ENCODE peak calls at places on chromosomes 12 and 14, in four cellular contexts. V, B, T and L are unnamed samples.
A peak's percentile ranks its signal among the peaks of the same experiment; 100 is the strongest.

GRCh38 chr14:79701371-79701770 is 509.9 kb downstream of the DIO2 start:
- DNase-seq in V (no peak), B (no peak), T (no peak), L (no peak)

GRCh38 chr14:69069020-69069421 is 83.9 kb downstream of the DCAF5 start:
- DNase-seq in V (no peak), B (no peak), T (peak; percentile 56), L (no peak)

GRCh38 chr12:46585854-46586621 is 213.5 kb upstream of the SLC38A2 start:
- DNase-seq in V (peak; percentile 66), B (no peak), T (peak; percentile 73), L (no peak)

GRCh38 chr12:19620222-19620621 is 180.9 kb downstream of the AEBP2 start:
- DNase-seq in V (no peak), B (no peak), T (peak; percentile 7), L (no peak)

GRCh38 chr14:58788655-58789054 is 150.9 kb downstream of the DACT1 start:
- DNase-seq in V (no peak), B (no peak), T (no peak), L (no peak)

GRCh38 chr12:56042430-56043203 is 899 bp downstream of the RPS26 start:
- DNase-seq in V (no peak), B (no peak), T (no peak), L (no peak)

GRCh38 chr12:81332054-81332453 is 254.2 kb downstream of the ACSS3 start:
- DNase-seq in V (no peak), B (no peak), T (no peak), L (no peak)

GRCh38 chr12:12717586-12718381 is 616 bp downstream of the CDKN1B start:
- DNase-seq in V (peak; percentile 41), B (peak; percentile 46), T (no peak), L (no peak)

GRCh38 chr14:96029089-96029650 is 10.0 kb upstream of the C14orf132 start:
- DNase-seq in V (no peak), B (no peak), T (no peak), L (no peak)

GRCh38 chr12:47509398-47509851 is 196.4 kb downstream of the RPAP3 start:
- DNase-seq in V (no peak), B (no peak), T (peak; percentile 13), L (no peak)

GRCh38 chr14:88798161-88798560 is 5.4 kb upstream of the EML5 start:
- DNase-seq in V (peak; percentile 94), B (no peak), T (no peak), L (peak; percentile 50)

GRCh38 chr14:24833385-24833784 is 199.4 kb upstream of the GZMB start:
- DNase-seq in V (no peak), B (no peak), T (no peak), L (no peak)